ENCODE peak calls at places on chromosomes 4 and X, in seven cellular contexts. One of them, this sample, is unnamed.

GRCh38 chr4:81688085-81688484 is 216.4 kb upstream of the RASGEF1B start:
- DNase-seq in Caco-2: no peak
- DNase-seq in D341Med: peak; percentile 37
- DNase-seq in hypothalamus: no peak
- DNase-seq in MM.1S: peak; percentile 60
- DNase-seq in brain microvascular endothelial cell: peak; percentile 18
- DNase-seq in HT-29: peak; percentile 26
- DNase-seq in this sample: no peak

GRCh38 chr4:658681-659667 is 15.1 kb downstream of the ATP5ME start:
- DNase-seq in hypothalamus: no peak
- DNase-seq in HT-29: no peak
- DNase-seq in Caco-2: no peak
- DNase-seq in brain microvascular endothelial cell: no peak
- DNase-seq in MM.1S: no peak
- DNase-seq in D341Med: no peak
- DNase-seq in this sample: no peak

GRCh38 chrX:123184199-123184857 is at the start of gene GRIA3:
- DNase-seq in MM.1S: no peak
- DNase-seq in HT-29: no peak
- DNase-seq in brain microvascular endothelial cell: no peak
- DNase-seq in Caco-2: no peak
- DNase-seq in D341Med: no peak
- DNase-seq in hypothalamus: no peak
- DNase-seq in this sample: no peak

GRCh38 chr4:4677825-4678522 is 136.1 kb upstream of the STX18 start:
- DNase-seq in MM.1S: no peak
- DNase-seq in Caco-2: no peak
- DNase-seq in brain microvascular endothelial cell: peak; percentile 45
- DNase-seq in hypothalamus: no peak
- DNase-seq in D341Med: peak; percentile 79
- DNase-seq in HT-29: no peak
- DNase-seq in this sample: peak; percentile 55

GRCh38 chr4:80637190-80637589 is 301.7 kb downstream of the CFAP299 start:
- DNase-seq in brain microvascular endothelial cell: no peak
- DNase-seq in hypothalamus: no peak
- DNase-seq in D341Med: no peak
- DNase-seq in HT-29: no peak
- DNase-seq in MM.1S: no peak
- DNase-seq in Caco-2: no peak
- DNase-seq in this sample: no peak

GRCh38 chr4:154593868-154594267 is 3.3 kb upstream of the FGA start:
- DNase-seq in Caco-2: no peak
- DNase-seq in MM.1S: no peak
- DNase-seq in hypothalamus: peak; percentile 23
- DNase-seq in brain microvascular endothelial cell: no peak
- DNase-seq in D341Med: no peak
- DNase-seq in HT-29: no peak
- DNase-seq in this sample: no peak

GRCh38 chrX:68307767-68308166 is 125.5 kb downstream of the OPHN1 start:
- DNase-seq in MM.1S: peak; percentile 32
- DNase-seq in Caco-2: no peak
- DNase-seq in HT-29: peak; percentile 26
- DNase-seq in D341Med: no peak
- DNase-seq in hypothalamus: no peak
- DNase-seq in brain microvascular endothelial cell: peak; percentile 33
- DNase-seq in this sample: no peak

GRCh38 chrX:24215282-24215681 is 65.8 kb downstream of the ZFX start:
- DNase-seq in MM.1S: no peak
- DNase-seq in Caco-2: no peak
- DNase-seq in hypothalamus: no peak
- DNase-seq in brain microvascular endothelial cell: no peak
- DNase-seq in D341Med: no peak
- DNase-seq in HT-29: no peak
- DNase-seq in this sample: no peak

GRCh38 chr4:16078195-16078756 is 5.5 kb downstream of the PROM1 start:
- DNase-seq in HT-29: no peak
- DNase-seq in brain microvascular endothelial cell: no peak
- DNase-seq in Caco-2: no peak
- DNase-seq in D341Med: peak; percentile 43
- DNase-seq in hypothalamus: no peak
- DNase-seq in MM.1S: no peak
- DNase-seq in this sample: no peak

GRCh38 chr4:112765317-112765989 is 128.5 kb downstream of the LARP7 start:
- DNase-seq in brain microvascular endothelial cell: peak; percentile 3
- DNase-seq in Caco-2: no peak
- DNase-seq in HT-29: peak; percentile 18
- DNase-seq in hypothalamus: no peak
- DNase-seq in MM.1S: peak; percentile 46
- DNase-seq in D341Med: peak; percentile 52
- DNase-seq in this sample: peak; percentile 42

GRCh38 chrX:101973066-101973465 is 41.2 kb upstream of the ZMAT1 start:
- DNase-seq in Caco-2: no peak
- DNase-seq in D341Med: no peak
- DNase-seq in MM.1S: no peak
- DNase-seq in brain microvascular endothelial cell: no peak
- DNase-seq in HT-29: no peak
- DNase-seq in hypothalamus: no peak
- DNase-seq in this sample: no peak